ENCODE peak calls at places on chromosomes 13 and 19, in five cellular contexts. J is neural progenitor cell, V is mammary epithelial cell, C is DND-41, E is HCT116. G is an unnamed sample. For H3K4me1, the result is how much of the 10 kb centered on the place peaks cover.

GRCh38 chr19:44050740-44051653 is 839 bp upstream of the ZNF223 start:
- DNase-seq in J (no peak), V (peak), C (no peak), E (no peak), G (peak)

GRCh38 chr19:33376423-33376822 is 2.9 kb downstream of the CEBPG start:
- DNase-seq in J (no peak), V (peak), C (no peak), E (peak), G (peak)

GRCh38 chr13:114110091-114110829 is 22.2 kb downstream of the RASA3 start:
- DNase-seq in J (peak), V (no peak), C (peak), E (no peak), G (no peak)

GRCh38 chr19:24159707-24160106 is 72.7 kb downstream of the ZNF254 start:
- DNase-seq in J (no peak), V (peak), C (no peak), E (no peak), G (peak)

GRCh38 chr19:8149261-8150094 is at the start of gene FBN3:
- DNase-seq in J (peak), V (no peak), C (no peak), E (no peak), G (no peak)

GRCh38 chr13:113649212-113649611 is 8.8 kb downstream of the ATP4B start:
- DNase-seq in J (no peak), V (no peak), C (no peak), E (no peak), G (no peak)

GRCh38 chr19:14059652-14060155 is 2.2 kb downstream of the PALM3 start:
- DNase-seq in J (peak), V (no peak), C (no peak), E (no peak), G (no peak)

GRCh38 chr19:39297931-39298634 is 1.9 kb downstream of the IFNL1 start:
- DNase-seq in J (no peak), V (no peak), C (peak), E (no peak), G (no peak)

GRCh38 chr19:918481-919156 is 1.5 kb downstream of the KISS1R start:
- DNase-seq in J (peak), V (no peak), C (no peak), E (no peak), G (no peak)

GRCh38 chr13:31903072-31903815 is 128.3 kb upstream of the FRY start:
- DNase-seq in J (no peak), V (no peak), C (no peak), E (no peak), G (no peak)

GRCh38 chr13:33106656-33107402 is 90.6 kb downstream of the KL start:
- DNase-seq in J (no peak), V (no peak), C (no peak), E (no peak), G (no peak)

GRCh38 chr13:91894311-91894710 is 495.9 kb downstream of the GPC5 start:
- DNase-seq in J (no peak), V (no peak), C (no peak), E (no peak), G (peak)

GRCh38 chr19:21835429-21835809 is 563 bp downstream of the ZNF43 start:
- DNase-seq in J (no peak), V (no peak), C (no peak), E (no peak), G (no peak)

GRCh38 chr19:13956365-13956744 is 4.0 kb downstream of the DCAF15 start:
- DNase-seq in J (no peak), V (no peak), C (no peak), E (no peak), G (no peak)

GRCh38 chr13:102440259-102440936 is 38.5 kb upstream of the FGF14 start:
- DNase-seq in J (no peak), V (peak), C (no peak), E (no peak), G (no peak)

GRCh38 chr19:53047379-53047778 is 2.8 kb downstream of the ERVV-2 start:
- DNase-seq in J (no peak), V (no peak), C (no peak), E (no peak), G (no peak)

GRCh38 chr13:79637086-79637763 is 156.3 kb downstream of the NDFIP2 start:
- DNase-seq in J (no peak), V (no peak), C (no peak), E (no peak), G (peak)

GRCh38 chr19:1265611-1266115 is 3.5 kb upstream of the CIRBP start:
- DNase-seq in J (no peak), V (peak), C (no peak), E (no peak), G (peak)

GRCh38 chr19:9972103-9972502 is 35.8 kb upstream of the OLFM2 start:
- DNase-seq in J (no peak), V (no peak), C (no peak), E (no peak), G (no peak)

GRCh38 chr13:114071991-114072390 is 60.4 kb downstream of the RASA3 start:
- DNase-seq in J (no peak), V (no peak), C (no peak), E (no peak), G (no peak)

GRCh38 chr13:97359181-97360057 is 74.5 kb upstream of the RAP2A start:
- DNase-seq in J (peak), V (peak), C (peak), E (peak), G (peak)

GRCh38 chr19:17504456-17504855 is 7.0 kb upstream of the PGLS start:
- DNase-seq in J (no peak), V (no peak), C (no peak), E (no peak), G (no peak)
- H3K4me2 ChIP-seq in J (no peak), V (no peak), C (no peak), E (no peak), G (no peak)

GRCh38 chr19:41530761-41531301 is 45.1 kb upstream of the CEACAM21 start:
- DNase-seq in J (no peak), V (no peak), C (no peak), E (no peak), G (no peak)

GRCh38 chr19:41533691-41534090 is 42.3 kb upstream of the CEACAM21 start:
- DNase-seq in J (no peak), V (no peak), C (no peak), E (no peak), G (no peak)

GRCh38 chr19:41532526-41532925 is 43.4 kb upstream of the CEACAM21 start:
- DNase-seq in J (no peak), V (no peak), C (no peak), E (no peak), G (no peak)

GRCh38 chr19:41530184-41530534 is 45.8 kb upstream of the CEACAM21 start:
- DNase-seq in J (no peak), V (no peak), C (no peak), E (no peak), G (no peak)

DNA sequence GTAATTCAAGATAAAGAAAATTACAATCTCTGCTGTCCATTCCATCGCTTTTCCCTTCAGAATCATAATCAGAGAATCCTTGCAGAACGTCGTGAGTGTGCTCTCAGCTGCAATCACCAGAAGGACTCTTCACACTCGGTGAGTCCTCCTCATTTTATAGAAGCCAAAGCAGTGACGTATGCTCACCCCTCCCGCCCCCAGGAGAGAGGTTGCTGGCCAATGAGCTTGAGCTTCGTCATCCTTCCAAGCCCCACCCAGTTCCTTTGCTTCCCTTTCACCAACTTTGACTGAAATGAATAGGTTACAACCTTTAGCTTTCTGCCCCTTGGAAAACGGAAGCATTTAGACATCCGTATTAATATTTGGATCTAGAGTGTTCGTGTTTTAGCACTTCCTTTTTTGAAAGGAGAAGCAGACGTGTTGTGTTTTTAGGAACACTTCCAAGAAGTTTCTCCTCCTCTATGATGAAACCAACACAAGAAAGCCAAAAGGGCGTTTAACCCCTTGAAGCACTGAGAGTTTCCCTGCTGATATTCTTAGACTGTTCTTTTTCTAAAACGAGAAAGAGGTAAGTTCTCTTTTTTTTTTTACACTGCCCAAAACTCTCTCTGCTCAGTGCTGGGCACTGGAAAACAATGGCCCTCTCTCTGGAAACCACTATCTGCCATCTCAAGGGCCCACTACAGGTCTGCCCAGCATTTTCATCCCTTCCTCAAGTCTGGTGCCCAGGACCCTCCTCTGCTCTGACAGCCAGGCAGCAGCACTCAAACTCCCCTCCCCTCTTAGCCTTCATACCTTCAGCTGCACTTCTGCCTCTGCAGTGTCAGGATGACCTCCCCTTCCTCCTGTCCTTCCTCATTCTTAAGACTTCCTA is 44.3 kb upstream of the CEACAM21 start:
- DNase-seq in J (no peak), V (peak), C (peak), E (no peak), G (peak)
- H3K4me1 ChIP-seq in J (under half), V (under half), C (under half), E (under half), G (under half)

DNA sequence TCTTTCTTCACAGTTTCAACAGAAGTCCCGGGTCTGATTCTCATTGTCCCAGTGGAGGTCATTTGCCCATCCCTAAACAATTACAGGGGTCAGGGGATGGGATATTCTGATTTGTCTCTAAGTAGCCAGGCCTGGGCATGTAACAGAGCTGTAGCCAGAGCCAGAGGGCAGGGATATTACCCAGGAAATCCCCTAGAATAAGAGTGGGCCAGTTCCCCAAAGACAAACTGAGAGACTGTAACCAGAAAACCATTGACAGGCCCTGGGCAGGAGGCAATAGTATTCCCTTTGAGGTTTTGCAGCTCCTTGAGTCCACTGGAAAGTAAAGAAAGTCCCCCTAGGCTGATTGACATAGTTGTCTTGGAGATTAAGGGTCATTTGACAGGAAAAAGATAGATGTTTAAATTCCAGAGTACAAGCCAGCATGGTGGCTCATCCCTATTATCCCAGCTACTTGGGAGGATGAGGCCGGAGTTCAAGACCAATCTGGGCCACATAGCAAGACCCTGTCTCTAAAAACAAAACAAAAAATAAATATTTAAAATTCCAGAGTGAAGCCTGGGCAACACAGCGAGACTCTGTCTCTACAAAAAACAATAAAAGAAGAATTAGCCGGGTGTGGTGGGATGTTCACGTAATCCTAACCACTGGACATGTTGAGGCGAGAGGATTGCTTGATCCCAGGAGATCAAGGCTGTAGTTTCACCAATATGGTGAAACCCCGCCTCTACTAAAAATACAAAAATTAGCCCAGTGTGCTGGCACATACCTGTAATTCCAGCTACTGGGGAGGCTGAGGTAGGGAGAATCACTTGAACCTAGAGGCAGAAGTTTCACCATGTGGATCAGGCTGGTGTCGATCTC is 1.9 kb upstream of the SDHAF1 start:
- DNase-seq in J (no peak), V (peak), C (no peak), E (no peak), G (no peak)
- TF ChIP-seq EZH2 in J (no peak), V (no peak), C (no peak), E (no peak), G (no peak)

DNA sequence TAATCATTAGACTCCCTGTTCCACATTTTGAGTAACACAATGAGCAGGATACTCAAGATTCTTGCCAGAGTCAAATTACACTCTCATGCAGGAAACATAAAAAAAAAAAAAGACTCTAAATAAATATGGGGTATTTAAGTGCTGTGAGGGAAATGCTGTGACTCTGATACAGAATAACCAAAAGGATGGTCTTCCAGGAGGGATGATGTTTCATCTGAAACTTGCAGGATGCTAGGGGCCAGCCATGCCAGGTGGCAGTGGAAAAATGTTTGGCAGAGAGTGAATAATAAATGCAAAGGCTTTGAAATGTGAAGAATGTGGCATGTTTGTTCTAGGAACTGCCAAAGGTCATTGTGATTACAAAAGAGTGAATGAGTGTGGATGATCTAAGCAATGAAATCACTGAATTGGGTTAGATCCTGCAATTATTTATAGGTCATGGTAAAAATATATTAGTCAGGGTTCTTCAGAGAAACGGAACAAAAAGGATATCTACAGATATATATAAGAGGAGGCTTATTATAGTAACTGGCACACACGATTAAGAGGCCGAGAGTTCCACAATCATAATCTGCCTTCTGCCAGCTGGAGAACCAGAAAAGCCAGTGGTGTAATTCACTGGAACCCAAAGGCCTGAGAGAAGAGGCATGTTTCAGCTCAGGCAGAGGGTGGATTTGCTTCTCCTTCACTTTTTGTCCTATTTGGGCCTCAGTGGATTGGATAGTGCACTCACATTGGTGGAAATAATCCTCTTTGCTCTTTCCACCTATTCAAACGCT is 1832.8 kb upstream of the MIR17HG start:
- DNase-seq in J (peak), V (peak), C (no peak), E (no peak), G (peak)
- H3K4me2 ChIP-seq in J (peak), V (peak), C (no peak), E (no peak), G (no peak)

G was measured in fibroblast of lung.